ENCODE peak calls at places on chromosomes 16 and 17, in seven cellular contexts. S is MM.1S, E is stomach, R is neural progenitor cell, X is ovary, K is esophagus squamous epithelium, Z is colonic mucosa. J is an unnamed sample.

GRCh38 chr17:44210342-44211192 is 8.9 kb downstream of the UBTF start:
- DNase-seq in X (peak; percentile 87), R (peak; percentile 92), Z (peak; percentile 87), E (peak; percentile 92), K (peak; percentile 35), S (peak; percentile 93), J (peak; percentile 92)

GRCh38 chr17:2171725-2172446 is 117.0 kb downstream of the HIC1 start:
- DNase-seq in E (peak; percentile 74), S (no peak), K (no peak), R (no peak), X (peak; percentile 88), Z (peak; percentile 63), J (no peak)

GRCh38 chr17:82440377-82440981 is 10.1 kb downstream of the CYBC1 start:
- DNase-seq in S (no peak), Z (peak; percentile 24), E (peak; percentile 34), R (no peak), X (no peak), K (no peak), J (no peak)

GRCh38 chr16:85107083-85107482 is 5.2 kb downstream of the CIBAR2 start:
- DNase-seq in S (no peak), Z (no peak), R (no peak), K (no peak), X (no peak), E (no peak), J (no peak)

GRCh38 chr17:49996495-49997255 is 1.7 kb upstream of the DLX3 start:
- DNase-seq in X (peak; percentile 64), S (peak; percentile 34), E (peak; percentile 59), K (no peak), Z (peak; percentile 45), R (peak; percentile 82), J (no peak)

GRCh38 chr17:10033449-10033848 is 128.4 kb upstream of the RCVRN start:
- DNase-seq in X (no peak), E (no peak), S (no peak), R (peak; percentile 62), K (no peak), Z (no peak), J (no peak)

GRCh38 chr17:1787301-1787902 is 25.5 kb downstream of the SERPINF1 start:
- DNase-seq in R (no peak), S (no peak), X (peak; percentile 66), Z (peak; percentile 63), K (no peak), E (peak; percentile 43), J (peak; percentile 94)

GRCh38 chr17:4573682-4574081 is 10.6 kb upstream of the SMTNL2 start:
- DNase-seq in Z (no peak), K (no peak), S (peak; percentile 79), R (no peak), X (no peak), E (no peak), J (no peak)

GRCh38 chr16:89785523-89786155 is 30.8 kb downstream of the FANCA start:
- DNase-seq in S (no peak), Z (no peak), K (no peak), E (no peak), R (no peak), X (no peak), J (no peak)

GRCh38 chr17:44071772-44072171 is 1.2 kb downstream of the G6PC3 start:
- DNase-seq in E (no peak), Z (no peak), S (no peak), R (no peak), X (no peak), K (no peak), J (no peak)

GRCh38 chr16:48164907-48165715 is 9.3 kb upstream of the ABCC12 start:
- DNase-seq in S (peak; percentile 55), X (peak; percentile 61), K (peak; percentile 12), Z (peak; percentile 75), E (peak; percentile 80), R (peak; percentile 79), J (peak; percentile 82)

GRCh38 chr17:29909604-29910003 is 20.4 kb downstream of the SSH2 start:
- DNase-seq in Z (no peak), S (no peak), X (no peak), R (no peak), K (no peak), E (no peak), J (no peak)

GRCh38 chr17:7590743-7591142 is 849 bp upstream of the SOX15 start:
- DNase-seq in S (no peak), K (no peak), Z (no peak), X (no peak), E (no peak), R (peak; percentile 92), J (no peak)

GRCh38 chr17:54944796-54945195 is 23.7 kb downstream of the COX11 start:
- DNase-seq in S (no peak), E (no peak), X (no peak), R (no peak), Z (no peak), K (no peak), J (no peak)

GRCh38 chr17:57747221-57748017 is 2.3 kb upstream of the CCDC182 start:
- DNase-seq in E (peak; percentile 38), X (no peak), K (no peak), S (peak; percentile 60), Z (peak; percentile 23), R (peak; percentile 73), J (peak; percentile 63)

GRCh38 chr17:83189013-83189672 is 109.7 kb downstream of the METRNL start:
- DNase-seq in S (no peak), E (no peak), Z (no peak), K (no peak), X (peak; percentile 25), R (no peak), J (no peak)

GRCh38 chr17:7216242-7217112 is 3.2 kb downstream of the DLG4 start:
- DNase-seq in K (no peak), S (no peak), X (peak; percentile 44), R (no peak), E (no peak), Z (no peak), J (no peak)

GRCh38 chr17:20310481-20310880 is 156.9 kb downstream of the LGALS9B start:
- DNase-seq in X (no peak), E (no peak), K (no peak), Z (no peak), S (no peak), R (no peak), J (no peak)

DNA sequence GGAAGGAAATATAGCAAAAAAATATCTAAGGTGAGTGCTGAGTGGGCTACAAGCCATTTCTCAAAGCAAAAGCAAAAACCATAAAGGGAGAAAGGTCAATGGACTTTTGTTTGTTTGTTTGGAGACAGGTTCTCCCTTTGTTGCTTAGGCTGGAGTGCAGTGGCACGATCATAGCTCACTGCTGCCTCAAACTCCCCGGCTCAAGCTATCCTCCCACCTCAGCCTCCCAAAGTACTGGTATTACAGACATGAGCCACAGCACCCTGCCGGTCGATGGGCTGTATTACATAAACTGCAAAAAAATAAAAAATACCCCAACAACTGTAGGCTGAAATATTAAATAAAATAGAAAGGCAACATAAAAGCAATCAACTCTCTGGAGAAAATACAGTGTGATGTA is 3.5 kb upstream of the RBBP6 start:
- DNase-seq in K (no peak), E (no peak), R (no peak), S (no peak), X (no peak), Z (no peak), J (no peak)
- TF ChIP-seq CTCF in K (no peak), E (no peak), R (no peak), S (peak; percentile 37), X (no peak), Z (no peak), J (no peak)

GRCh38 chr17:77792626-77793025 is 165.9 kb upstream of the TNRC6C start:
- DNase-seq in S (no peak), X (no peak), Z (no peak), E (no peak), R (no peak), K (no peak), J (no peak)
- H3K4me1 ChIP-seq in S (no peaks in the 10 kb centered on the region), X (no peaks in the 10 kb centered on the region), Z (no peaks in the 10 kb centered on the region), E (no peaks in the 10 kb centered on the region), R (peaks cover 11% of the 10 kb centered on the region), K (peaks cover 8% of the 10 kb centered on the region), J (no peaks in the 10 kb centered on the region)

DNA sequence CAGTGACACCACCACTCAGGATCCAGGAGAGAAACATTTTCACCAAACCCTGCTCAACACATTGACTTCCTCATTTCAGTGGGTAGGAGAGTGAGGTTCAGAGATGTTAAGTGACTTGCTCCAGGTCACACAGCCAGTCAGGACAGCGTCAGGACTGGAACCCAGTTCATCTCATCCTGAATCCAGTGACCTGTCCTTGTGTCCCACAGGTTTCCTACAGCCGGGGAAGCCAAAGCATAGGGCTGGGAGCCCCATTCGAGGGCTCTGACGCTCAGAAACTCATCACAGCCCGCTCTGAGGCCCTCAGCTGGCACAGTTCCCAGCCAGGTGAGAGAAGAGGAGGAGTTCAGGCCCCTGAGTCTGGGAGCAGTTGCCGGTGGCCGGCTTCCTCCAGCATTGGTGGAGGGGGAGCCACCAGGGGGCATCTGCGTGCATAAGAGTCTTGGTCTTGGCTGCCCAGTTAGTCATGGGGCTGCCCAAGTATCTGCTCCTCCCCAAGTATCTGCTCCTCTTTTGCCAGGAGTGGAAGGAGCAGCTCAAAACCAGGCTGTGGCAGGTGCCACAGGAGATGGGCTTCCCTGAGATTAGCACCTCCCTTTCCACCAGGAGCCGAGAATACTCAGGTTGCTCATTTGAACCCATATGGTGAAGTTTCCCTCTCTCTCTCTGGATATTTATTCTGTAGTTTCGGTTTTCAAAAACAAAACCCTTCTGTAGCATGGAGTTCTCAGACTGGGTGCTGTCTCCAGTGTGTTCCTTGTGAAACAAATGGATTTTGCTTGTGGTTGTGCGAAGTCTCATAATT is 56.0 kb downstream of the TNFRSF13B start:
- DNase-seq in X (no peak), Z (peak; percentile 68), R (peak; percentile 70), E (peak; percentile 67), K (no peak), S (peak; percentile 84), J (peak; percentile 56)
- TF ChIP-seq CTCF in X (no peak), Z (peak; percentile 26), R (peak; percentile 58), E (no peak), K (peak; percentile 5), S (peak; percentile 85), J (peak; percentile 42)

GRCh38 chr16:8862309-8863130 is 6.3 kb downstream of the CARHSP1 start:
- DNase-seq in S (no peak), E (no peak), Z (no peak), X (peak; percentile 30), K (no peak), R (no peak), J (no peak)

GRCh38 chr16:8861563-8862308 is 7.1 kb downstream of the CARHSP1 start:
- DNase-seq in S (no peak), K (no peak), R (no peak), E (no peak), X (peak; percentile 28), Z (no peak), J (no peak)

GRCh38 chr16:8865145-8865882 is 3.5 kb downstream of the CARHSP1 start:
- DNase-seq in X (no peak), Z (no peak), S (no peak), K (no peak), E (no peak), R (no peak), J (no peak)

GRCh38 chr16:8864480-8864879 is 4.3 kb downstream of the CARHSP1 start:
- DNase-seq in S (no peak), R (no peak), Z (no peak), K (no peak), X (no peak), E (no peak), J (no peak)

GRCh38 chr16:8863594-8864424 is 5.0 kb downstream of the CARHSP1 start:
- DNase-seq in X (no peak), R (peak; percentile 23), K (no peak), E (peak; percentile 87), Z (peak; percentile 67), S (no peak), J (no peak)
- H3K4me1 ChIP-seq in X (peaks cover 29% of the 10 kb centered on the region), R (peaks cover 35% of the 10 kb centered on the region), K (peaks cover 96% of the 10 kb centered on the region), E (peaks cover 89% of the 10 kb centered on the region), Z (peaks cover 25% of the 10 kb centered on the region), S (no peaks in the 10 kb centered on the region), J (peaks cover 84% of the 10 kb centered on the region)

J was measured in right atrium auricular region.